ENCODE peak calls at places on chromosomes 12 and 14, in six cellular contexts. One of them, this sample, is unnamed.

GRCh38 chr12:5565933-5566632 is 134.2 kb downstream of the NTF3 start:
- DNase-seq in ureter: no peak
- DNase-seq in NCI-H774: no peak
- DNase-seq in GM06990: no peak
- DNase-seq in activated T-cell treated with anti-CD3 and anti-CD28 coated beads for 24 hours: no peak
- DNase-seq in NCI-H2081: no peak
- DNase-seq in this sample: no peak

GRCh38 chr12:55795950-55796349 is 21.6 kb downstream of the SARNP start:
- DNase-seq in NCI-H774: no peak
- DNase-seq in NCI-H2081: no peak
- DNase-seq in activated T-cell treated with anti-CD3 and anti-CD28 coated beads for 24 hours: no peak
- DNase-seq in ureter: no peak
- DNase-seq in GM06990: no peak
- DNase-seq in this sample: no peak

GRCh38 chr12:23895792-23896218 is 53.7 kb downstream of the SOX5 start:
- DNase-seq in NCI-H2081: peak
- DNase-seq in activated T-cell treated with anti-CD3 and anti-CD28 coated beads for 24 hours: no peak
- DNase-seq in NCI-H774: peak
- DNase-seq in ureter: no peak
- DNase-seq in GM06990: no peak
- DNase-seq in this sample: peak

GRCh38 chr14:33229269-33229924 is 290.7 kb downstream of the NPAS3 start:
- DNase-seq in activated T-cell treated with anti-CD3 and anti-CD28 coated beads for 24 hours: no peak
- DNase-seq in NCI-H2081: peak
- DNase-seq in GM06990: no peak
- DNase-seq in ureter: no peak
- DNase-seq in NCI-H774: no peak
- DNase-seq in this sample: peak

GRCh38 chr12:52603314-52603713 is 2.1 kb upstream of the KRT72 start:
- DNase-seq in NCI-H2081: no peak
- DNase-seq in NCI-H774: no peak
- DNase-seq in GM06990: no peak
- DNase-seq in activated T-cell treated with anti-CD3 and anti-CD28 coated beads for 24 hours: no peak
- DNase-seq in ureter: no peak
- DNase-seq in this sample: no peak

GRCh38 chr12:74537126-74537706 is 419 bp upstream of the ATXN7L3B start:
- DNase-seq in activated T-cell treated with anti-CD3 and anti-CD28 coated beads for 24 hours: no peak
- DNase-seq in NCI-H2081: peak
- DNase-seq in GM06990: no peak
- DNase-seq in ureter: no peak
- DNase-seq in NCI-H774: peak
- DNase-seq in this sample: peak

GRCh38 chr12:116319851-116320621 is 42.5 kb upstream of the MED13L start:
- DNase-seq in NCI-H774: no peak
- DNase-seq in GM06990: no peak
- DNase-seq in activated T-cell treated with anti-CD3 and anti-CD28 coated beads for 24 hours: no peak
- DNase-seq in ureter: peak
- DNase-seq in NCI-H2081: no peak
- DNase-seq in this sample: no peak

GRCh38 chr14:68164723-68165122 is 345.1 kb downstream of the RAD51B start:
- DNase-seq in NCI-H2081: no peak
- DNase-seq in NCI-H774: peak
- DNase-seq in ureter: no peak
- DNase-seq in activated T-cell treated with anti-CD3 and anti-CD28 coated beads for 24 hours: no peak
- DNase-seq in GM06990: no peak
- DNase-seq in this sample: no peak

GRCh38 chr12:4725057-4725456 is 4.9 kb downstream of the GALNT8 start:
- DNase-seq in ureter: no peak
- DNase-seq in GM06990: no peak
- DNase-seq in activated T-cell treated with anti-CD3 and anti-CD28 coated beads for 24 hours: no peak
- DNase-seq in NCI-H774: no peak
- DNase-seq in NCI-H2081: no peak
- DNase-seq in this sample: no peak

GRCh38 chr12:96157427-96157826 is 36.7 kb upstream of the ELK3 start:
- DNase-seq in NCI-H774: no peak
- DNase-seq in activated T-cell treated with anti-CD3 and anti-CD28 coated beads for 24 hours: no peak
- DNase-seq in ureter: no peak
- DNase-seq in NCI-H2081: no peak
- DNase-seq in GM06990: no peak
- DNase-seq in this sample: no peak

GRCh38 chr14:35347323-35348043 is 55.3 kb downstream of the PSMA6 start:
- DNase-seq in NCI-H774: no peak
- DNase-seq in ureter: no peak
- DNase-seq in activated T-cell treated with anti-CD3 and anti-CD28 coated beads for 24 hours: no peak
- DNase-seq in NCI-H2081: no peak
- DNase-seq in GM06990: no peak
- DNase-seq in this sample: no peak

GRCh38 chr12:131003676-131004075 is 50.0 kb downstream of the ADGRD1 start:
- DNase-seq in activated T-cell treated with anti-CD3 and anti-CD28 coated beads for 24 hours: no peak
- DNase-seq in ureter: no peak
- DNase-seq in GM06990: no peak
- DNase-seq in NCI-H774: no peak
- DNase-seq in NCI-H2081: no peak
- DNase-seq in this sample: no peak

GRCh38 chr14:76950043-76951020 is 78.2 kb downstream of the IRF2BPL start:
- DNase-seq in GM06990: no peak
- DNase-seq in ureter: no peak
- DNase-seq in NCI-H774: no peak
- DNase-seq in activated T-cell treated with anti-CD3 and anti-CD28 coated beads for 24 hours: no peak
- DNase-seq in NCI-H2081: no peak
- DNase-seq in this sample: no peak

GRCh38 chr12:89085421-89085820 is 266.9 kb downstream of the DUSP6 start:
- DNase-seq in activated T-cell treated with anti-CD3 and anti-CD28 coated beads for 24 hours: no peak
- DNase-seq in ureter: no peak
- DNase-seq in NCI-H2081: no peak
- DNase-seq in NCI-H774: no peak
- DNase-seq in GM06990: no peak
- DNase-seq in this sample: no peak

GRCh38 chr12:121709478-121709890 is 3.1 kb upstream of the TMEM120B start:
- DNase-seq in ureter: no peak
- DNase-seq in NCI-H2081: no peak
- DNase-seq in GM06990: no peak
- DNase-seq in NCI-H774: no peak
- DNase-seq in activated T-cell treated with anti-CD3 and anti-CD28 coated beads for 24 hours: no peak
- DNase-seq in this sample: no peak

GRCh38 chr14:101223147-101223546 is 319.6 kb upstream of the RTL1 start:
- DNase-seq in activated T-cell treated with anti-CD3 and anti-CD28 coated beads for 24 hours: no peak
- DNase-seq in NCI-H774: no peak
- DNase-seq in NCI-H2081: no peak
- DNase-seq in GM06990: no peak
- DNase-seq in ureter: no peak
- DNase-seq in this sample: no peak

GRCh38 chr12:102249073-102249854 is 51.6 kb upstream of the PMCH start:
- DNase-seq in activated T-cell treated with anti-CD3 and anti-CD28 coated beads for 24 hours: no peak
- DNase-seq in GM06990: no peak
- DNase-seq in NCI-H774: peak
- DNase-seq in ureter: no peak
- DNase-seq in NCI-H2081: no peak
- DNase-seq in this sample: no peak

GRCh38 chr12:120234643-120235368 is 30.7 kb downstream of the PXN start:
- DNase-seq in ureter: peak
- DNase-seq in activated T-cell treated with anti-CD3 and anti-CD28 coated beads for 24 hours: no peak
- DNase-seq in NCI-H774: peak
- DNase-seq in NCI-H2081: peak
- DNase-seq in GM06990: no peak
- DNase-seq in this sample: peak

GRCh38 chr12:52817699-52818238 is 3.9 kb upstream of the KRT4 start:
- DNase-seq in GM06990: no peak
- DNase-seq in activated T-cell treated with anti-CD3 and anti-CD28 coated beads for 24 hours: no peak
- DNase-seq in NCI-H774: no peak
- DNase-seq in NCI-H2081: no peak
- DNase-seq in ureter: no peak
- DNase-seq in this sample: no peak

GRCh38 chr12:15033029-15033428 is 60.2 kb downstream of the PDE6H start:
- DNase-seq in ureter: no peak
- DNase-seq in activated T-cell treated with anti-CD3 and anti-CD28 coated beads for 24 hours: no peak
- DNase-seq in GM06990: no peak
- DNase-seq in NCI-H774: no peak
- DNase-seq in NCI-H2081: no peak
- DNase-seq in this sample: no peak

GRCh38 chr14:24900281-24900868 is 149.6 kb downstream of the STXBP6 start:
- DNase-seq in GM06990: no peak
- DNase-seq in activated T-cell treated with anti-CD3 and anti-CD28 coated beads for 24 hours: no peak
- DNase-seq in NCI-H774: no peak
- DNase-seq in ureter: no peak
- DNase-seq in NCI-H2081: no peak
- DNase-seq in this sample: no peak

GRCh38 chr14:57533214-57533613 is 39.6 kb upstream of the CCDC198 start:
- DNase-seq in NCI-H2081: peak
- DNase-seq in ureter: no peak
- DNase-seq in NCI-H774: no peak
- DNase-seq in activated T-cell treated with anti-CD3 and anti-CD28 coated beads for 24 hours: peak
- DNase-seq in GM06990: no peak
- DNase-seq in this sample: no peak

GRCh38 chr12:24014240-24014639 is 64.8 kb upstream of the SOX5 start:
- DNase-seq in activated T-cell treated with anti-CD3 and anti-CD28 coated beads for 24 hours: no peak
- DNase-seq in NCI-H774: no peak
- DNase-seq in GM06990: no peak
- DNase-seq in ureter: no peak
- DNase-seq in NCI-H2081: no peak
- DNase-seq in this sample: no peak

GRCh38 chr14:69481815-69482568 is 2.5 kb upstream of the PLEKHD1 start:
- DNase-seq in GM06990: peak
- DNase-seq in NCI-H2081: no peak
- DNase-seq in activated T-cell treated with anti-CD3 and anti-CD28 coated beads for 24 hours: no peak
- DNase-seq in NCI-H774: no peak
- DNase-seq in ureter: no peak
- DNase-seq in this sample: no peak

GRCh38 chr14:100407376-100408102 is 84.4 kb downstream of the SLC25A47 start:
- DNase-seq in ureter: no peak
- DNase-seq in NCI-H774: no peak
- DNase-seq in activated T-cell treated with anti-CD3 and anti-CD28 coated beads for 24 hours: no peak
- DNase-seq in GM06990: no peak
- DNase-seq in NCI-H2081: no peak
- DNase-seq in this sample: no peak

GRCh38 chr14:31118892-31119291 is 88.7 kb downstream of the HECTD1 start:
- DNase-seq in GM06990: no peak
- DNase-seq in NCI-H2081: no peak
- DNase-seq in activated T-cell treated with anti-CD3 and anti-CD28 coated beads for 24 hours: no peak
- DNase-seq in ureter: no peak
- DNase-seq in NCI-H774: no peak
- DNase-seq in this sample: no peak

GRCh38 chr14:53670701-53671100 is 285.9 kb downstream of the BMP4 start:
- DNase-seq in GM06990: no peak
- DNase-seq in NCI-H774: no peak
- DNase-seq in NCI-H2081: no peak
- DNase-seq in ureter: no peak
- DNase-seq in activated T-cell treated with anti-CD3 and anti-CD28 coated beads for 24 hours: no peak
- DNase-seq in this sample: no peak

GRCh38 chr14:51776102-51776894 is 84.1 kb upstream of the GNG2 start:
- DNase-seq in NCI-H2081: peak
- DNase-seq in NCI-H774: no peak
- DNase-seq in GM06990: peak
- DNase-seq in ureter: peak
- DNase-seq in activated T-cell treated with anti-CD3 and anti-CD28 coated beads for 24 hours: peak
- DNase-seq in this sample: peak

GRCh38 chr12:118402251-118402650 is 25.9 kb downstream of the SUDS3 start:
- DNase-seq in NCI-H2081: no peak
- DNase-seq in NCI-H774: no peak
- DNase-seq in GM06990: no peak
- DNase-seq in activated T-cell treated with anti-CD3 and anti-CD28 coated beads for 24 hours: no peak
- DNase-seq in ureter: no peak
- DNase-seq in this sample: no peak

GRCh38 chr12:109053382-109054123 is 1.2 kb downstream of the USP30 start:
- DNase-seq in ureter: no peak
- DNase-seq in NCI-H2081: no peak
- DNase-seq in NCI-H774: no peak
- DNase-seq in activated T-cell treated with anti-CD3 and anti-CD28 coated beads for 24 hours: peak
- DNase-seq in GM06990: peak
- DNase-seq in this sample: no peak